ENCODE peak calls at places on chromosomes 2 and 18, in five cellular contexts. D, Q, J, L and R are unnamed samples.
A peak's percentile ranks its signal among the peaks of the same experiment; 100 is the strongest.

GRCh38 chr18:22485808-22486244 is 68.1 kb upstream of the CTAGE1 start:
- DNase-seq in Q (no peak), J (peak; percentile 60), L (no peak), D (no peak), R (no peak)

GRCh38 chr2:129884221-129884786 is 95.2 kb upstream of the RAB6C start:
- DNase-seq in L (no peak), J (no peak), D (no peak), Q (no peak), R (no peak)

GRCh38 chr2:137927846-137928245 is 36.4 kb upstream of the HNMT start:
- DNase-seq in D (no peak), J (no peak), Q (no peak), L (no peak), R (no peak)

GRCh38 chr2:127176371-127177311 is 43.5 kb downstream of the CYP27C1 start:
- DNase-seq in D (peak; percentile 69), L (no peak), Q (no peak), J (no peak), R (peak; percentile 80)

GRCh38 chr18:50009772-50010171 is 185.2 kb downstream of the MYO5B start:
- DNase-seq in L (peak; percentile 10), J (peak; percentile 3), Q (peak; percentile 21), D (peak; percentile 66), R (no peak)

GRCh38 chr2:85536479-85536878 is 2.5 kb upstream of the MAT2A start:
- DNase-seq in J (peak; percentile 88), D (no peak), L (no peak), Q (no peak), R (no peak)

GRCh38 chr2:129699781-129700573 is 279.5 kb upstream of the RAB6C start:
- DNase-seq in L (no peak), Q (no peak), D (no peak), J (no peak), R (no peak)

GRCh38 chr18:13982136-13982535 is 66.8 kb upstream of the MC2R start:
- DNase-seq in J (no peak), L (no peak), D (no peak), Q (no peak), R (no peak)

GRCh38 chr2:34102359-34102758 is 503.3 kb upstream of the FAM98A start:
- DNase-seq in J (peak; percentile 65), D (no peak), L (no peak), Q (no peak), R (no peak)

GRCh38 chr2:28398101-28398834 is 5.6 kb downstream of the FOSL2 start:
- DNase-seq in Q (no peak), L (no peak), D (no peak), J (peak; percentile 69), R (no peak)

GRCh38 chr18:2087877-2088673 is 483.2 kb downstream of the METTL4 start:
- DNase-seq in D (no peak), L (no peak), J (no peak), Q (no peak), R (peak; percentile 77)

GRCh38 chr2:191617589-191617988 is 60.3 kb upstream of the NABP1 start:
- DNase-seq in L (peak; percentile 81), D (no peak), J (no peak), Q (peak; percentile 42), R (no peak)

GRCh38 chr2:95231723-95232122 is 24.4 kb downstream of the ZNF892 start:
- DNase-seq in L (no peak), Q (no peak), D (peak; percentile 65), J (peak; percentile 62), R (no peak)

GRCh38 chr2:164599954-164600589 is 21.2 kb downstream of the GRB14 start:
- DNase-seq in L (no peak), J (peak; percentile 72), Q (no peak), D (no peak), R (no peak)

GRCh38 chr2:199011908-199012307 is 445.8 kb downstream of the SATB2 start:
- DNase-seq in L (no peak), Q (no peak), J (no peak), D (no peak), R (no peak)

GRCh38 chr2:30826481-30826880 is 19.2 kb upstream of the CAPN13 start:
- DNase-seq in Q (no peak), J (no peak), D (no peak), L (no peak), R (no peak)

GRCh38 chr2:83531211-83531610 is 927.9 kb downstream of the SUCLG1 start:
- DNase-seq in D (no peak), J (peak; percentile 12), L (no peak), Q (no peak), R (no peak)